ENCODE peak calls at places on chromosomes 4 and X, in seven cellular contexts. U is heart left ventricle; N is cardiac muscle cell; M is HCT116; D is CD4-positive, CD25-positive, alpha-beta regulatory T cell; Z is ovary; E is AG04449. J is an unnamed sample.

GRCh38 chr4:176436500-176436973 is 116.8 kb downstream of the SPCS3 start:
- DNase-seq in E (no peak), Z (no peak), M (no peak), D (no peak), N (peak), U (no peak), J (peak)

GRCh38 chr4:189974056-189974455 is 33.4 kb downstream of the FRG1 start:
- DNase-seq in E (no peak), N (peak), D (peak), M (peak), Z (no peak), U (no peak), J (no peak)

GRCh38 chr4:25485104-25485503 is 108.0 kb downstream of the ANAPC4 start:
- DNase-seq in M (no peak), E (no peak), D (no peak), N (no peak), Z (no peak), U (no peak), J (no peak)

GRCh38 chr4:119755599-119755998 is 127.0 kb upstream of the PDE5A start:
- DNase-seq in N (no peak), M (no peak), D (no peak), U (no peak), E (no peak), Z (no peak), J (no peak)

GRCh38 chr4:74627516-74627915 is 166.8 kb downstream of the BTC start:
- DNase-seq in U (no peak), D (no peak), Z (no peak), E (no peak), N (no peak), M (no peak), J (no peak)

GRCh38 chrX:22247169-22247568 is 25.5 kb upstream of the CBLL2 start:
- DNase-seq in N (no peak), D (no peak), M (no peak), Z (no peak), U (no peak), E (peak), J (no peak)

GRCh38 chrX:45824471-45824870 is 623.8 kb upstream of the DIPK2B start:
- DNase-seq in M (peak), N (peak), E (peak), D (peak), U (no peak), Z (peak), J (peak)

GRCh38 chr4:26896636-26897035 is 36.0 kb downstream of the STIM2 start:
- DNase-seq in Z (no peak), N (peak), U (no peak), D (no peak), M (no peak), E (no peak), J (no peak)

GRCh38 chr4:89752932-89753598 is 83.9 kb downstream of the SNCA start:
- DNase-seq in Z (peak), M (no peak), D (no peak), N (peak), E (peak), U (no peak), J (peak)

GRCh38 chr4:189784651-189785050 is 156.0 kb upstream of the FRG1 start:
- DNase-seq in D (no peak), E (no peak), M (no peak), N (no peak), Z (no peak), U (no peak), J (no peak)

GRCh38 chrX:97494756-97495372 is 611.2 kb downstream of the RPA4 start:
- DNase-seq in E (no peak), D (no peak), Z (no peak), N (no peak), U (no peak), M (no peak), J (no peak)

GRCh38 chr4:18285357-18285756 is 263.8 kb upstream of the LCORL start:
- DNase-seq in M (no peak), U (no peak), N (no peak), D (no peak), Z (no peak), E (no peak), J (no peak)

GRCh38 chr4:61853041-61853440 is 652.9 kb downstream of the ADGRL3 start:
- DNase-seq in Z (no peak), D (no peak), M (no peak), E (no peak), N (no peak), U (no peak), J (no peak)

GRCh38 chr4:53171797-53172196 is 194.1 kb downstream of the SCFD2 start:
- DNase-seq in Z (no peak), U (no peak), M (no peak), N (no peak), E (no peak), D (no peak), J (no peak)

GRCh38 chr4:132123870-132124623 is 1025.0 kb upstream of the PCDH10 start:
- DNase-seq in M (peak), N (peak), D (no peak), E (no peak), Z (no peak), U (no peak), J (no peak)

GRCh38 chrX:53048169-53049126 is at the start of gene GPR173:
- DNase-seq in N (peak), D (no peak), U (peak), E (no peak), Z (peak), M (no peak), J (peak)

GRCh38 chrX:106898462-106898861 is 4.7 kb downstream of the RIPPLY1 start:
- DNase-seq in M (no peak), D (peak), Z (no peak), E (no peak), N (peak), U (no peak), J (peak)

GRCh38 chrX:153861733-153862300 is 24.2 kb downstream of the L1CAM start:
- DNase-seq in M (no peak), D (no peak), U (no peak), N (no peak), Z (no peak), E (no peak), J (no peak)

GRCh38 chrX:143340190-143340589 is 177.1 kb downstream of the SPANXN3 start:
- DNase-seq in U (no peak), N (no peak), E (no peak), M (no peak), Z (no peak), D (no peak), J (no peak)

GRCh38 chr4:118282692-118283091 is 70.1 kb downstream of the PRSS12 start:
- DNase-seq in Z (no peak), E (no peak), N (peak), U (no peak), M (no peak), D (no peak), J (no peak)

GRCh38 chr4:55396305-55397023 is 707 bp downstream of the TMEM165 start:
- DNase-seq in D (peak), N (peak), Z (peak), M (no peak), U (peak), E (no peak), J (no peak)

GRCh38 chrX:119871245-119871598 is 311 bp downstream of the RNF113A start:
- DNase-seq in U (no peak), Z (no peak), M (no peak), D (no peak), E (no peak), N (no peak), J (no peak)

GRCh38 chr4:6695660-6696581 is 2.2 kb downstream of the S100P start:
- DNase-seq in U (no peak), M (no peak), N (no peak), D (peak), Z (no peak), E (no peak), J (no peak)

GRCh38 chr4:107094976-107095375 is 58.9 kb upstream of the DKK2 start:
- DNase-seq in E (no peak), N (peak), U (no peak), Z (no peak), M (no peak), D (no peak), J (no peak)

GRCh38 chr4:4502694-4503311 is 39.0 kb downstream of the STX18 start:
- DNase-seq in D (peak), N (peak), E (no peak), M (no peak), U (no peak), Z (no peak), J (no peak)

GRCh38 chrX:16869393-16870094 is 618 bp downstream of the RBBP7 start:
- DNase-seq in N (peak), U (peak), Z (no peak), E (no peak), M (no peak), D (peak), J (no peak)

GRCh38 chrX:15664487-15665444 is at the start of gene CLTRN:
- DNase-seq in U (no peak), E (no peak), M (no peak), Z (no peak), D (no peak), N (no peak), J (no peak)

GRCh38 chr4:8201341-8201781 is 2.3 kb downstream of the SH3TC1 start:
- DNase-seq in E (no peak), Z (no peak), D (peak), U (no peak), N (peak), M (no peak), J (no peak)
- H3K4me3 ChIP-seq in E (no peak), Z (no peak), D (peak), U (peak), N (no peak), M (no peak), J (no peak)

GRCh38 chrX:3178329-3178728 is 137.1 kb downstream of the ARSF start:
- DNase-seq in U (no peak), E (no peak), N (no peak), Z (no peak), M (no peak), D (no peak), J (no peak)

GRCh38 chrX:3176439-3176820 is 135.2 kb downstream of the ARSF start:
- DNase-seq in N (peak), Z (no peak), M (no peak), E (peak), U (no peak), D (no peak), J (no peak)

GRCh38 chrX:3177851-3178250 is 136.6 kb downstream of the ARSF start:
- DNase-seq in U (no peak), D (no peak), E (no peak), M (no peak), Z (no peak), N (peak), J (no peak)

GRCh38 chrX:3181846-3182245 is 140.6 kb downstream of the ARSF start:
- DNase-seq in E (no peak), M (no peak), Z (no peak), D (no peak), N (peak), U (no peak), J (no peak)

DNA sequence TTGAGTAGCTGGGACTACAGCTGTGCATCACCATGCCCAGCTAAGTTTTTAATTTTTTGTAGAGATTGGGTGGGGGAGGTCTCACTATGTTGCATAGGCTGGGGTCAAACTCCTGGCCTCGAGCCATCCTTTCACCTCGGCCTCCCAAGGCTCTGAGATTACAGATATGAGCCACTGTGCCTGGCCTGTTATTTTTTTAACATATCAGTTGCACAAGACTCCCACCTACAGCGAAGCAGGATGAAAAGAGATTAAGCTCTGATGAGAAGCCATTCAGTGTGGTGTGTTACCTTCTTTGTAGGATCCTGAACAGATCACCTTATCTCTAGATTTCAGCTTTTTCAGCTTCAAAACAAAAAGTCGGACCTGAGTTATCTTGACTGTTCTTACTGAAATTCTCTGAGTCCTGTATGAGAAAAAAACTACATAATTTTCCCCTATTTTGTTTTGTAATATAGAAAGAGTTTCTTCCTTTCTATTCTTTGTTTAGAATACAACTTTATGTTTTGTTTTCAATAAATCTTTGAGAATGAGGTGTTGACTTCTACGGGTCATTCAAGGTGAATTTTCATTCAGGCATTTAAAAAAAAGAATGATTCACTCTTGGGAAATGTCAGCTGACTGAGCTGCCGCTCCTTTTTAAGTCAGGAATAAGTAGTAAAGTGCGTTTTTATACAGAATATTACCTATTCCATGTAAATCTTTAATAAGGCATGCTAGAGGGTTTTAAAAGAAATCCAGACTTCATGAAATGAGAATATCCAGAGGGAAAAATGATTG is 134.6 kb downstream of the ARSF start:
- DNase-seq in Z (no peak), U (no peak), N (peak), E (no peak), D (no peak), M (no peak), J (no peak)
- H3K4me3 ChIP-seq in Z (no peak), U (no peak), N (no peak), E (no peak), D (no peak), M (no peak), J (no peak)

GRCh38 chr4:69910016-69910782 is 20.7 kb upstream of the CSN1S1 start:
- DNase-seq in Z (no peak), D (no peak), U (no peak), N (peak), E (no peak), M (no peak), J (no peak)
- H3K4me3 ChIP-seq in Z (no peak), D (no peak), U (no peak), N (no peak), E (no peak), M (no peak), J (no peak)

DNA sequence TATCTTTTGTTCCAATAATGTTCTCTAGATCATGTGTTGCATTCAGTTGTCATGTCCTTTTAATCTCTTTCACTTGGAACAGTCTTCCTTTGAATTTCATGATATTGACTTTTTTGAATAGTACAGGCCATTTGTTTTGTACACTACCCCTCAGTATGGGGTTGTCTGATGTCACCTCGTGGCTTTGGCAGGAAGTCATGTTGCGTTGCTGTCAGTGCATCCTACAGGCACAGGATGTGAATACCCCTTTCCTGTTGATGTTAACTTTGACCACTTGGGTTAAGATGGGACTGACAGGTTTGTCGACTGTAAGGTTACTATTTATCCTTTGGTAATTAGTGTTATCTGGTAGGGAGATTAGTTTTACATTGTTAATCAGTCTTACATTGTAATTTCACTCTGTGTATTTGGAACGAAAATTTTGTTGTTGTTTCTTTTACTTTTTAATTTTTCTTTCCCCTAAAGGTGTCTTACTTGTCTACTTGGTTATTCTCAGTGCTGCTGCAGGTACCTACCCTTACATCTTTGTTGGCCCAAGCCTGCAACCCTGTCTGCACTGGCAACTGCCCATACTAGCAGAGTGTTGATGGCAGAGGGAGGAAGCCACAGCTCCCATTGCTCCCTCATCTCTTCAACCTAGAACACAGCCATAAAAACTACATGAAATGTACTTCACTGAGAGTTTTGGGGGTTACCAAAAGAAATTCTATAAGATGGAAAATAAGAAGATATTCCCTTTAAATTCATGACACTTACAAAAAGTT is 14.7 kb upstream of the ATP8A1 start:
- DNase-seq in N (no peak), U (no peak), D (peak), E (no peak), Z (no peak), M (no peak), J (no peak)
- H3K4me3 ChIP-seq in N (no peak), U (no peak), D (peak), E (no peak), Z (no peak), M (no peak), J (no peak)

GRCh38 chrX:30887721-30888120 is 1.3 kb downstream of the TAB3 start:
- DNase-seq in U (no peak), E (no peak), M (no peak), Z (no peak), N (no peak), D (peak), J (no peak)
- H3K4me3 ChIP-seq in U (peak), E (peak), M (peak), Z (peak), N (peak), D (peak), J (peak)

J was measured in HFF-Myc.